ENCODE peak calls at places on chromosome 1, in eight cellular contexts. I, N, V, G, Z, O, U and H are unnamed samples.

GRCh38 chr1:54404939-54405880 is 984 bp downstream of the SSBP3 start:
- DNase-seq in N (peak; percentile 41), Z (peak; percentile 48), U (no peak), I (peak; percentile 61), O (peak; percentile 52), G (peak; percentile 50), V (no peak), H (peak; percentile 42)

GRCh38 chr1:230340778-230341546 is 85.2 kb downstream of the PGBD5 start:
- DNase-seq in V (no peak), N (peak; percentile 65), I (no peak), G (no peak), O (peak; percentile 69), U (no peak), Z (no peak), H (no peak)

GRCh38 chr1:158830074-158830677 is 975 bp upstream of the MNDA start:
- DNase-seq in V (no peak), N (no peak), Z (no peak), G (no peak), U (no peak), I (no peak), O (no peak), H (no peak)

GRCh38 chr1:219961684-219962083 is 33.3 kb upstream of the SLC30A10 start:
- DNase-seq in U (no peak), G (no peak), Z (no peak), V (no peak), I (no peak), O (no peak), N (no peak), H (no peak)

GRCh38 chr1:59229138-59229537 is 67.8 kb upstream of the FGGY start:
- DNase-seq in V (no peak), I (no peak), N (no peak), O (no peak), U (no peak), G (no peak), Z (no peak), H (no peak)

GRCh38 chr1:110341146-110341871 is 2.1 kb downstream of the RBM15 start:
- DNase-seq in O (no peak), U (no peak), G (peak; percentile 27), V (no peak), N (no peak), I (peak; percentile 44), Z (no peak), H (no peak)

GRCh38 chr1:59565611-59566410 is 248.9 kb upstream of the HOOK1 start:
- DNase-seq in N (no peak), V (no peak), Z (no peak), G (no peak), I (no peak), O (peak; percentile 28), U (no peak), H (no peak)

GRCh38 chr1:40848530-40849189 is 13.5 kb downstream of the CITED4 start:
- DNase-seq in U (peak; percentile 78), N (peak; percentile 76), I (peak; percentile 81), Z (peak; percentile 81), G (peak; percentile 58), O (peak; percentile 64), V (peak; percentile 74), H (peak; percentile 78)

GRCh38 chr1:147897030-147897756 is 5.4 kb upstream of the GJA8 start:
- DNase-seq in I (no peak), U (peak; percentile 20), N (no peak), V (no peak), O (no peak), G (no peak), Z (no peak), H (no peak)

GRCh38 chr1:215824245-215824644 is 257.1 kb downstream of the KCTD3 start:
- DNase-seq in U (no peak), I (no peak), G (no peak), N (no peak), O (no peak), V (no peak), Z (no peak), H (no peak)

GRCh38 chr1:87224209-87224608 is 104.5 kb upstream of the LMO4 start:
- DNase-seq in V (peak; percentile 50), O (no peak), G (no peak), N (no peak), Z (no peak), U (no peak), I (no peak), H (peak; percentile 45)

GRCh38 chr1:54459714-54460113 is 53.5 kb upstream of the SSBP3 start:
- DNase-seq in I (no peak), G (no peak), V (no peak), U (no peak), Z (no peak), N (no peak), O (no peak), H (no peak)

GRCh38 chr1:56527548-56528302 is 51.6 kb downstream of the PLPP3 start:
- DNase-seq in I (no peak), O (no peak), Z (no peak), U (no peak), G (peak; percentile 61), V (no peak), N (no peak), H (no peak)

DNA sequence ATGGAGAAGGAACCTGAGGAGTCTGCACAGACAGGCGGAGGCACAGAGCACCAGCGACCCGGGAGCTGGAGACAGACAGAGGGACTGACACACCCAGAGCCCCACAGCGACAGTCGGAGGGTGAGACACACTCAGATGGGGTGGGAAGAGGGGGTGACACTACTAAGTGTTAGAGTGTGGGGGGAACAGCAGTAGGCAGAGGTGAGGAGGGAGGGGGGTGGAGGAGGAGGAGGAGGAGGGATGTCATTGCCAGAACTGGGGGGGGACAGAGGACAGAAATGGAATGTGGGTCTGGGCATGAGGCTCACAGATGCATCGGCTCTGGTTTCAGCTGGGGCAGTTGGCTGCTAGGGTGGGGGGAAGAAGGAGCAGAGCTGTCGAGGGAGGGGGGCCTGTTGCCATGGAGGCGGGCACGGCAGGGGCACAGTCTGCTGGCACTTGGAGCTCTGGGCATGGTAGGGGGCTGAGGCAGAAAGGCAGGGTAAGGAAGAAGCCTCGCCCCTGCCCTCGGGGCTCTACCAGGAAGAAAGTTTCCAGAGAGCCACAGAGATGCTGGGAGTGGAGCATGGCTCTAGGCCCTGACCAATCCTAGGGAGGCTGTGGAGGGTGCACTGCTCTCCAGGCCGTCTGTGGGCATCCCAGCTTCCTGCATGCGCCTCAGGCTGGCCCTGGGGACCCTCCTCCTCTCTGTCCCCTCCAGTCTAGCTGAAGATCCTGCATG is 37.3 kb downstream of the AHDC1 start:
- DNase-seq in U (no peak), V (no peak), I (no peak), G (peak; percentile 54), Z (no peak), N (no peak), O (no peak), H (no peak)
- TF ChIP-seq POLR2A in U (no peak), V (no peak), I (no peak), G (no peak), Z (no peak), N (no peak), O (no peak), H (no peak)

DNA sequence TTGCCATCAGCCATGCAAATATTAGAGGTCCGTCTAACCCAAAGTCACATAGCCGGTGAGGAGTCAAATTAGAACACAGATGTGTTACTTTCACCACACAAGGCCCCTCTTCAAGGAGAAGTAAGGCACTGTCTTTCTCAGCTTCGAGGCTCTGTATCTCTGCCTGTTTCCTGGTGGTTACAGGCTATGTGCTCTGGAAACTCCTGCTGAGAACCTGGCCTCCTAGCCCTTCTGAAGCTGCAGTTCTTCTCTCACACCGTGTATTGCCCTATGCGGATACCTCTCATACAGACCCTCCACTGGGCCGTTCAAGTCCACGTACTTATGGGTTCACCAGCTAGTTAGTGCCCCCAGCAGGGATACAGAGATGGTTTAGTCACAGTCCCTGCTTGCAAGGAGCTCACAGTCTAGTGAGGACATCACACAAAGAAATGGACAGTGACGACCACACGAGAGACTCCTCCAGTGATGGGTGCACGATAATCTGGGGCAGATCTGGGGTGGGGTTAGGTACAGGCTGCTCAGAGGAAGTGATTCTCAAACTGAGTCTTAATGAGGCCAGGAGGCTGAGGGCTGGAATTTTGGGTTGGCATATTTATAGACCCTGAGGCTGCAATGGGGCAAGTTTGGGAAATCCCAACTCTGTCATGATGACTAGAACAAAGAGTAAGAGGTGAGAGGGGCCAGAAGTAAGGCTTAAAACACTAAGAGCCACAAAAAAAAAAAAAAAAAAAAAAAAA is 22.8 kb upstream of the ELOA start:
- DNase-seq in O (no peak), U (no peak), I (no peak), G (no peak), V (no peak), Z (no peak), N (no peak), H (no peak)
- TF ChIP-seq POLR2A in O (no peak), U (no peak), I (no peak), G (no peak), V (no peak), Z (no peak), N (no peak), H (no peak)

DNA sequence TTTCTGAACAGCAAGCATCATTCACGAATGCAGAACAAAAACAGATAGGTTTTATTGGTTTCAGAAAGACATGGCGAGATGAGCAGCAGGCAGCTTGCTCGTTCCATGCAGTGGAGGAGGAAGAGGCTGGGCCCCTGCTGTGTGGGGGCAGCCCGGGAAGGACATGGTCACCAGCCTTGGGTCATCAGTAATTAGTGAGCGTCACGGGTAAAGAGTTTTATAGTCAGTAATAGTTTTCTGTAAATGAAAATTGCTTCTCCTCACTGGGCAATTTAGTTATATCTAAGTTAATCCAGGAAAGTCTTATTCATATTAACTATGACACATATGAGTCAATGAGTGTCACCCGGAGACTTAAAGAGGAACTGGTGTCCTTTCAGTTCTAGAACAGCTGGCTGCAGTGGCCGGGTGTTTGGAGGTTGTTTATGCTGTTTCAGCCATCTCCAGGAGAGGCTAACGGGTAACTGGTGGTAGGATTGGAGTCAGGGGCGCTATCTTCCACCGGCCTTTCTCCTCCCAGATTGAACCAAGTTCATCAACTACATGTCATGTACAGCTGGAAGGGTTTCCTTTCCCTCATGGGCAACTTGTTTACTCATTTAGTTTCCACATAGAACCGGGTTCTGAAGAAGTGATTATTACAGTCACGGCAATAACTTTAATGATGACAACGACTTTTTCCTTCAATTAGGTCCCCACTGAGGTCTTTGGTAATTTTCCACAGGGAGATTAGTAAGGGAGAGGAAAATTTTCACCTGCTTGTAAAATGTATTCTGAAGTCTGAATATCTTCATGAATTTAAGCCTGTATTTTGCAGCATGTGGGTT is 34.6 kb upstream of the SLC45A1 start:
- DNase-seq in V (no peak), G (no peak), I (peak; percentile 80), N (no peak), Z (peak; percentile 37), U (no peak), O (peak; percentile 53), H (no peak)
- TF ChIP-seq POLR2A in V (no peak), G (no peak), I (no peak), N (no peak), Z (no peak), U (no peak), O (no peak), H (no peak)

DNA sequence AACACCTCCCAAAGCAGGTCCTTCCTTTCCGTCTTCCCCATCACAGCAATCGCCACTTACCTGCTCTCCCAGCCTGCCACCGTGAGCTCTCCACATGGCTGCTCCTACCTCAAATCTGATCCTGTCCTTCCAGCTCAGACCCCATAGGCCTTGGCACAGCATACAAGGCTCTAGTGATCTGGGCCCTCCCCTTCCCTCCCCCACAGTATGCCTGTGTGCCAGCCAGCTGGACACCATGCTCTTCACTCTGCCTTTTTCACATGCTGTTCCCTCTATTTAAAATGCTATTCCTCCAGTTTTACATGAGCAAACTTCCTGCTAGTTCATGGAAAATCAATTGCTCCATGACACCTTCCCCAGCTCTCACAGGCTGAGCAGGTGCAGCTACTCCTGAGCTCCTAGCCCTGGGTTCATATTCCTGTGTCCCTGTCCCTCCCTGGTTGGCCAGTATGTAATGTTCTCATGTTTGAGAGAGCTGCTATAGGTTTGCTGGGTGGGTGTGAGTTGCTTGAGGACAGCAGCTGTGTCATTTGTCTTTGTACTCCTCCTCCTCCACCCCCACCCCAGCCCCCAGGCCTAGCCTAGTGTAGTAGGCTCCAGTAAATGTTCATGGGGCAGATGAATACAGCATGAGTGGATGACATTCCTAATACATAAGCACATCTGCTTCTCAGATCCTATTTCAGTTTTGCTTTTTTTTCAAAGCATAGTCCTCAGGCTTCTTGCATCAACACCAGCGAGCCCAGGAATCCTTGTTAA is 6.3 kb upstream of the TNNT2 start:
- DNase-seq in I (no peak), G (no peak), V (peak; percentile 52), Z (no peak), N (no peak), U (no peak), O (peak; percentile 40), H (peak; percentile 84)
- TF ChIP-seq POLR2A in I (no peak), G (no peak), V (no peak), Z (no peak), N (no peak), U (no peak), O (no peak), H (no peak)